ENCODE peak calls at places on chromosomes 12 and 14, in five cellular contexts. K, W, V, D and B are unnamed samples.

GRCh38 chr14:58942516-58942915 is 246.0 kb upstream of the DAAM1 start:
- DNase-seq in K (no peak), W (no peak), V (no peak), D (no peak), B (no peak)

GRCh38 chr14:53542692-53543091 is 389.6 kb upstream of the DDHD1 start:
- DNase-seq in K (peak), W (no peak), V (no peak), D (peak), B (no peak)

GRCh38 chr12:28313631-28314030 is 123.4 kb downstream of the CCDC91 start:
- DNase-seq in K (no peak), W (no peak), V (no peak), D (no peak), B (no peak)

GRCh38 chr12:28059678-28060077 is 87.1 kb upstream of the PTHLH start:
- DNase-seq in K (no peak), W (no peak), V (no peak), D (no peak), B (no peak)

GRCh38 chr12:3097186-3097804 is 20.1 kb downstream of the TSPAN9 start:
- DNase-seq in K (peak), W (no peak), V (peak), D (peak), B (no peak)

GRCh38 chr12:49705479-49706267 is 1.5 kb downstream of the FMNL3 start:
- DNase-seq in K (peak), W (no peak), V (no peak), D (peak), B (no peak)

GRCh38 chr14:91352101-91352500 is 65.5 kb downstream of the CCDC88C start:
- DNase-seq in K (no peak), W (no peak), V (no peak), D (no peak), B (no peak)

GRCh38 chr12:12724421-12725085 is 7.4 kb downstream of the CDKN1B start:
- DNase-seq in K (peak), W (no peak), V (peak), D (no peak), B (no peak)

GRCh38 chr12:110073049-110073831 is 24.9 kb upstream of the C12orf76 start:
- DNase-seq in K (peak), W (no peak), V (no peak), D (no peak), B (no peak)

GRCh38 chr12:78229491-78230209 is 399.0 kb downstream of the NAV3 start:
- DNase-seq in K (peak), W (peak), V (peak), D (peak), B (peak)

GRCh38 chr12:112179341-112179740 is 54.0 kb downstream of the TRAFD1 start:
- DNase-seq in K (no peak), W (no peak), V (no peak), D (no peak), B (no peak)

GRCh38 chr12:57897296-57897974 is 43.9 kb upstream of the ATP23 start:
- DNase-seq in K (no peak), W (no peak), V (no peak), D (no peak), B (no peak)

GRCh38 chr14:101227611-101228594 is 324.4 kb upstream of the RTL1 start:
- DNase-seq in K (no peak), W (no peak), V (no peak), D (no peak), B (no peak)

GRCh38 chr14:23183479-23183878 is at the start of gene SLC7A8:
- DNase-seq in K (no peak), W (peak), V (no peak), D (no peak), B (no peak)

GRCh38 chr14:93748208-93749080 is 39.8 kb downstream of the PRIMA1 start:
- DNase-seq in K (peak), W (no peak), V (no peak), D (peak), B (no peak)

GRCh38 chr12:80353254-80353653 is 90.8 kb upstream of the PTPRQ start:
- DNase-seq in K (no peak), W (no peak), V (no peak), D (peak), B (no peak)

GRCh38 chr14:35213869-35214387 is 78.3 kb upstream of the PSMA6 start:
- DNase-seq in K (no peak), W (no peak), V (no peak), D (peak), B (no peak)

GRCh38 chr12:120468271-120468845 is 1.2 kb downstream of the SRSF9 start:
- DNase-seq in K (peak), W (no peak), V (no peak), D (peak), B (no peak)

GRCh38 chr12:102955926-102956737 is 1.3 kb upstream of the ASCL1 start:
- DNase-seq in K (peak), W (no peak), V (no peak), D (no peak), B (no peak)

GRCh38 chr12:14777271-14777670 is 26.0 kb downstream of the WBP11 start:
- DNase-seq in K (no peak), W (no peak), V (no peak), D (peak), B (no peak)

GRCh38 chr12:14774944-14775651 is 28.2 kb downstream of the WBP11 start:
- DNase-seq in K (peak), W (no peak), V (no peak), D (no peak), B (no peak)

GRCh38 chr12:14775652-14776020 is 27.6 kb downstream of the WBP11 start:
- DNase-seq in K (no peak), W (no peak), V (no peak), D (no peak), B (no peak)

GRCh38 chr12:14774074-14774943 is 29.0 kb downstream of the WBP11 start:
- DNase-seq in K (peak), W (peak), V (no peak), D (peak), B (peak)

DNA sequence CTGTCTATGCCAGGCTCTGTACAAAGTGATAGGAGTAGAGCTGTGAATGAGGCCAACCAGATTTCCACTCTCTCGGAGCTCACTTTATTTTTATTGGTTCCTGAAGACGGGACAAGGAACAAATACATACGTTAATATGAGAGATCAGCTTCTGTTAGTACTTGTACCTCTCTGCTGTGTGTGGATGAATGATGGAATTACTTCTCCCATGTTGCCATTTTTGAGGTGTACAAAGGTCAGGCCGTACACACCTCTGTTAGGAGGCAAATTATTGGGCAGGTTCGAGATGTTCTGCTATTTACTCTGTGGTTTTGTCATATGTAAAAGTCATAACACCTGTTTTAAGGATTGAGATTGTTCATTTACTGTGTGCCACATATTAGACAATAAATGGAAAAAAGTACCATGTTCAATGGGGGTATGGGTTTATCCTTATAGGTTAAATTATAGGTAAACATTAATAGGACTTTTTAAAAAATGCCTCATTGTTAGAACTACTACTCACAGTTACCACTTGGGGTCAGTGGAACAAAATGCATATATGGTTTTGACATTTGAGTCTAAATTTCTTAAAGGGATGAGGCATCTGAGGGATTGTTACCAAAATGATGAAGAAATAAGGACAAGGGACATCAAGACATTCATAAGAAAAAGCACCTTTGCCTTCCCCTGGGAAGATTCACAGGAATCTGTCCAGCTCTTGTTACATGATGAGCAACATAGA is 26.9 kb downstream of the WBP11 start:
- DNase-seq in K (peak), W (no peak), V (no peak), D (no peak), B (no peak)
- H3K4me3 ChIP-seq in K (no peak), W (no peak), V (no peak), D (no peak), B (no peak)

DNA sequence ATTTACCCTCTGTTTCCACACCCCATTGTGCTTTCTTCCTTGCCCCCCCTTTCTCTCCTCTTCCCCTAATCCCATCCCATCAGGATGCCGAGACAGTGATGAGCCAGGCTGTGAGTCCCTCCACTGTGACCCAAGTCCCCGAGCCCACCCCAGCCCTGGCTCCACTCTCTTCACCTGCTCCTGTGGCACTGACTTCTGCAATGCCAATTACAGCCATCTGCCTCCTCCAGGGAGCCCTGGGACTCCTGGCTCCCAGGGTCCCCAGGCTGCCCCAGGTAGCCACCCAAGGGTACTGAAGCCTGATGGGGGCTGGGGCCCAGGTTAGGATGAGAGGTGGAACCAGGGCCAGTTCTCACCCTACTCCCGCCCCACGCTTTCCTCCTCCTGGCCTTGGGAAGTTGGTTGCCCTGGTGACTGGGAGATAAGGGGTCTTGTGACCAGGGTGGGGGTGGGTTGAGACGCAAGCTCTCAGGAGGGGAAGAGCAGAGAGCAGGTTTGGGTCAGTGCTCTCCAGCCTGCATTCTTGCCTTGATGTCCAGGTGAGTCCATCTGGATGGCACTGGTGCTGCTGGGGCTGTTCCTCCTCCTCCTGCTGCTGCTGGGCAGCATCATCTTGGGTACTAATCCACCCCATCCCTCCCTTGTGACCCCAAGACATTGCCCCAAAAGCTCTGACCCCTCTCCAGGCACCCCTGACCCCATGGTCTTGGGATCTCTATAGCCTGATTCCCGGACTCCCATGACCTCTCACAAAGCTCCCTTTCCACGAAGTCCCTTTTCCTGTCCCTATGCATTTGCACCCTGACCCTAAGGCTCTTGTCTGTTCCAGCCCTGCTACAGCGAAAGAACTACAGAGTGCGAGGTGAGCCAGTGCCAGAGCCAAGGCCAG is 1.2 kb downstream of the AMHR2 start:
- DNase-seq in K (peak), W (no peak), V (peak), D (no peak), B (no peak)
- TF ChIP-seq ZBTB33 in K (no peak), W (no peak), V (no peak), D (no peak), B (no peak)

DNA sequence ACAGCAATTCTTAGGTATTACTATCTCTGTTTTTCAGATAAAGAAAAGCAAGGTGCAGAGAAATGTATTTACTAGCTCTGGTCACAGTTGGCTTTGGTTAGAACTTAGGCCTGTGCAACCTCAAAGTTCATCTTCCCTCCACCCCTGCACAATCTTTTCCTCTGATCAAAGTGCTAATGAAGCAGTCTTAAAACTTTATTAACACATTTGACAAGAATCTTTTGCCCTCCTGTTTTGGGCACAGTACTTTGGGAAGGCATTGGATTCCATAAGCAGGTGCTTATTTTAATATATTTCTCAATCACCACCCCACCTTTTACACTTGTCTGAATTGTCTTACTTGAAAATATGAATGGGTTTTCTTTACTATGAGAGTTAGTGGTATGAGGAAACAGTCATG is 2.8 kb downstream of the IRAK4 start:
- DNase-seq in K (no peak), W (no peak), V (no peak), D (no peak), B (no peak)
- H3K4me3 ChIP-seq in K (no peak), W (no peak), V (no peak), D (no peak), B (peak)

DNA sequence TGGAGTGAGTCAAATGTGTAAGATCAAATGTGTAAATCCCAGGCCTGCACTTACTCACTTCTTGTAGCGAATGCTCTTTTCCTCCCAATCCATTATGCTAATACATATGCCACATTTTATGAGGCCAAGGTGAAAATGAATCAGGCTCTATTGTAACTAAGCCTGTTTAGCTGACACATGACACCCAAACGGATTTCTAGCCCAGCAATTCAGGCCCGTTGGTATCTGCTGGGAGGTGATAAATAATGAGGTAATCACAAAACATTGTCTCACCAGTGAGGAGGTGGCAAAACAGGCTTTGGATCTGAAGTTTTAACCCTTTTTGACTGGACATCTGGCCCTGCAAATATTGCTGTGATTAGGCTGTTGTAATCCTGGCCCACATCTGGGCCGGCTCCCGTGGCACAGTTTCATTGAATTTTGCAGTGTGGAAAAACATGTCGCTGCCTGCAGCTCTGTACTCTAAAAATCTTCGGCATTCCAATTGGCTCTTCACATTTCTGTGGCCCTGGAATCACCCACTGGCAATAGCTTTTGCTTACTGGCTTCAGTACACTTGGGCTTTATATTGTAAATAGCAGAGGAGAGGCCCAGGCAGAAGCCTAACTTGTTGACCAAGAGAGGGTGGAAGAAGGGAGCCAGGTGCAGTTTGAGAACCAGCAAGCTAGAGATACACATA is 106.1 kb downstream of the PAX9 start:
- DNase-seq in K (no peak), W (no peak), V (peak), D (no peak), B (no peak)
- TF ChIP-seq ZBTB33 in K (no peak), W (no peak), V (no peak), D (no peak), B (no peak)

GRCh38 chr12:124639407-124639806 is 72.0 kb upstream of the NCOR2 start:
- DNase-seq in K (no peak), W (no peak), V (no peak), D (no peak), B (no peak)
- H3K4me3 ChIP-seq in K (no peak), W (no peak), V (no peak), D (no peak), B (no peak)

GRCh38 chr12:54125950-54126695 is 62.7 kb downstream of the SMUG1 start:
- DNase-seq in K (peak), W (no peak), V (no peak), D (no peak), B (no peak)

GRCh38 chr12:54127538-54128259 is 61.1 kb downstream of the SMUG1 start:
- DNase-seq in K (no peak), W (no peak), V (no peak), D (no peak), B (no peak)

GRCh38 chr12:54129028-54129903 is 59.5 kb downstream of the SMUG1 start:
- DNase-seq in K (no peak), W (no peak), V (no peak), D (no peak), B (no peak)

GRCh38 chr12:54126696-54127537 is 61.9 kb downstream of the SMUG1 start:
- DNase-seq in K (peak), W (no peak), V (no peak), D (no peak), B (no peak)

GRCh38 chr12:54128466-54128865 is 60.3 kb downstream of the SMUG1 start:
- DNase-seq in K (no peak), W (no peak), V (no peak), D (no peak), B (no peak)
- TF ChIP-seq ZBTB33 in K (no peak), W (no peak), V (no peak), D (no peak), B (no peak)

DNA sequence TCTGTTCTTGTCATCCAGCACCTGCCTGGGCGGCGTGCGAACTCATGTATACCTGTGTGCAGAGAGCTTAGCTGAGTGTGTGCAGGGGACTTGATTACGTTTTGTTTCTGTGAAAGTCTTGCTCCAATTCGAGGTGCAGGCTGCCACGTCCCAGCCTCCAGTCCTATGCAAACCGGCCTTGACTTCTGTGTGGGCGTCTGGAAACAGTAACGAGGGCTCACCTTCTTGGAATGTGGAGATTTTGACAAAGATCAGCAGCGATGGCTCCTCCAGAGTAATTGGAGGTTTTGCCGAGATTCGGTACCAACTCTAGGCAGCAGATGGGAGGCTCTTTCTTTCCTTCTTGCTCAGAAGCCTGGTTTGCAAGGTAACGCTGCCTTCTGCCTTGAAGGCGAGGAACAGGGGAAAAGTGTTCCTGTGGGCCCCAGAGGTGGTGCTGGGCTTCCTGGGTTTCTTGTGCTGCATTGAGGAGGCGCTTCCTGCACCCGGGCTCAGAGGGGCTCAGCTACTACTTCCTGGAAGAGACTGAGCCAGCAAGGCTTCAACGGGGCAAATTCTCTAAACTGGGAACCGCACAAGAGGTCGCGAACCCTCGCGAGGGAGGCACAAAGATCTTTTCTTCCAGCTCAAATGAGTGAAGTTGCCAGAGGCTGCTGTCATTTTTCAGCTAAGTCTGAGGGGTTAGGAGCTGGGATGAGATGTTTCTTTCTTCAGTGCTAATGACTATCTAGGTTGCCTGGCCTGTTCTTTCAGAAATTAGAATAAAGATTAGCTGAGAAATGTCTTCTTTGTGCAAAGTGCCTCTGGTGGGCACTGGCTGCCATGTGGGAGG is 249.0 kb downstream of the AACS start:
- DNase-seq in K (no peak), W (no peak), V (no peak), D (no peak), B (no peak)
- H3K4me3 ChIP-seq in K (no peak), W (no peak), V (no peak), D (no peak), B (no peak)

DNA sequence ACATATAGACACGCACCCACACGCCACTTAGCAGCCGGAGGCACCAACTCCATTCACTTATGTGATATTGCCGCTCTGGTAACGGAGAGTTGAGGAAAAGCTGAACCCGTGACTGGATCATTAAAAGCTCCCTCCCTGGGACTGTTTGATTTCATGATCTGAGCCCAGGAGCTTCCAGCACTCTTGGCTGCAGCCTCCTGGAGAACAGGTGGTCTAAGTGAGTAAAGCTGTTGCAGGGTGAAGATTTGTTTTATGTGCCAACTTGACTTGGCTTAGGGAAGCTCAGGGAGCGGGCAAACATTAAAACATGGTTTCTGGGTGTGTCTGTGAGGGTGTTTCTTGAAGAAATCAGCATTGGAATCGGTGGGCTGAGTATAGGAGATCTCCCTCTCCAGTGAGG is 16.9 kb upstream of the TMEM132C start:
- DNase-seq in K (no peak), W (no peak), V (no peak), D (no peak), B (no peak)
- TF ChIP-seq ZBTB33 in K (no peak), W (no peak), V (no peak), D (no peak), B (no peak)

GRCh38 chr12:108768591-108769500 is 37.5 kb upstream of the CORO1C start:
- DNase-seq in K (peak), W (peak), V (peak), D (peak), B (peak)
- H3K4me3 ChIP-seq in K (no peak), W (peak), V (no peak), D (peak), B (peak)